ENCODE peak calls at places on chromosomes 12 and 14, in five cellular contexts. B is K562, Z is H1, K is GM12878, D is HepG2. A is an unnamed sample.

GRCh38 chr12:77559400-77560074 is 271.2 kb upstream of the NAV3 start:
- DNase-seq in B (no peak), Z (no peak), K (no peak), D (no peak), A (no peak)

GRCh38 chr12:25313591-25313990 is 62.9 kb upstream of the KRAS start:
- DNase-seq in B (no peak), Z (no peak), K (no peak), D (no peak), A (no peak)

GRCh38 chr12:92034858-92035401 is 110.7 kb downstream of the BTG1 start:
- DNase-seq in B (no peak), Z (no peak), K (peak), D (peak), A (peak)

GRCh38 chr14:102246071-102246470 is 58.9 kb downstream of the MOK start:
- DNase-seq in B (no peak), Z (no peak), K (no peak), D (no peak), A (no peak)

GRCh38 chr12:88381456-88381855 is 198.8 kb downstream of the KITLG start:
- DNase-seq in B (no peak), Z (no peak), K (no peak), D (no peak), A (no peak)

GRCh38 chr12:80472912-80473500 is 29.0 kb downstream of the PTPRQ start:
- DNase-seq in B (no peak), Z (no peak), K (peak), D (peak), A (peak)

GRCh38 chr14:22099942-22100763 is 426.5 kb upstream of the OR4E1 start:
- DNase-seq in B (peak), Z (peak), K (no peak), D (peak), A (peak)

GRCh38 chr12:119432935-119433334 is 98.4 kb downstream of the CCDC60 start:
- DNase-seq in B (no peak), Z (no peak), K (no peak), D (peak), A (no peak)

GRCh38 chr12:31019561-31020308 is 53.9 kb upstream of the DDX11 start:
- DNase-seq in B (no peak), Z (no peak), K (no peak), D (no peak), A (no peak)

GRCh38 chr14:71651228-71651627 is 281.0 kb upstream of the RGS6 start:
- DNase-seq in B (no peak), Z (no peak), K (no peak), D (no peak), A (no peak)

GRCh38 chr14:88870777-88871176 is 46.3 kb downstream of the TTC8 start:
- DNase-seq in B (no peak), Z (no peak), K (no peak), D (no peak), A (no peak)

GRCh38 chr14:88863167-88863566 is 38.7 kb downstream of the TTC8 start:
- DNase-seq in B (no peak), Z (no peak), K (no peak), D (no peak), A (no peak)

GRCh38 chr14:88868558-88869159 is 44.2 kb downstream of the TTC8 start:
- DNase-seq in B (no peak), Z (no peak), K (no peak), D (peak), A (peak)

GRCh38 chr14:88864198-88864597 is 39.7 kb downstream of the TTC8 start:
- DNase-seq in B (no peak), Z (no peak), K (no peak), D (no peak), A (no peak)

GRCh38 chr14:88866305-88866704 is 41.9 kb downstream of the TTC8 start:
- DNase-seq in B (no peak), Z (no peak), K (no peak), D (no peak), A (no peak)
- H3K4me2 ChIP-seq in B (no peak), Z (no peak), K (no peak), D (no peak), A (no peak)

DNA sequence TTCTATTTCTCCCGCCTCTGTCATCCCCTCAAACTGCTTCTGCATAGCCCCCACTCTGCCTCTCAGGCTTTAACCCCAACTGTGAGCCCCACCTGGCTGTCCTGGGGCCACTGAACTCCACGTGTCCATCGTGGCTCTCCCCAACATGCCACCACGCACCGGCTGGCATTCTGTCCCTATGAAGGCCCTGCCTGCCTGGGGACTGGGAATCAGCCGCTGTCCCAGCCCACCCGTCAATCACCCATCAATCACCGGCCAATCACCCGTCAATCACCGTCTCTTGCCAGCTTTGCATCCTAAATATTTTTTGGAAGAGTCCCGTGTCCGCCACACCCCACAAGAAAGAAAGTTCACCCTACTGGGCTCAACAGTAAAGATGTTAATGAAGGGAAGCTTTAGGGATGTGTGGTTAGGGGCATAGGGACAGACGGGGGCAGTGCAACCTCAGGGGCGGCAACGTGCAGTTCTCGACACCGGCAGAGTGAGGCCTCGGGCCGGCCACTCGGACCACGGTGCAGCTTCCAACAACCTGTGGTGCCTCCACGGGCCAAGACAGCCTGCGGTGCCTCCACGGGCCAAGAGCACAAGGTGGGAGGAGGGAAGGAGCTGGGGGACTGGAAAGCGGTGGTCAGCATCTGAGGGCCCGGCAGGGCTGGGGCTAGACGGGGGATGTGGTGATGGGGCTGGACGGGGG is 85.6 kb downstream of the GALNT9 start:
- DNase-seq in B (no peak), Z (no peak), K (no peak), D (peak), A (no peak)
- TF ChIP-seq TAF1 in B (no peak), Z (no peak), K (no peak), D (no peak), A (no peak)

DNA sequence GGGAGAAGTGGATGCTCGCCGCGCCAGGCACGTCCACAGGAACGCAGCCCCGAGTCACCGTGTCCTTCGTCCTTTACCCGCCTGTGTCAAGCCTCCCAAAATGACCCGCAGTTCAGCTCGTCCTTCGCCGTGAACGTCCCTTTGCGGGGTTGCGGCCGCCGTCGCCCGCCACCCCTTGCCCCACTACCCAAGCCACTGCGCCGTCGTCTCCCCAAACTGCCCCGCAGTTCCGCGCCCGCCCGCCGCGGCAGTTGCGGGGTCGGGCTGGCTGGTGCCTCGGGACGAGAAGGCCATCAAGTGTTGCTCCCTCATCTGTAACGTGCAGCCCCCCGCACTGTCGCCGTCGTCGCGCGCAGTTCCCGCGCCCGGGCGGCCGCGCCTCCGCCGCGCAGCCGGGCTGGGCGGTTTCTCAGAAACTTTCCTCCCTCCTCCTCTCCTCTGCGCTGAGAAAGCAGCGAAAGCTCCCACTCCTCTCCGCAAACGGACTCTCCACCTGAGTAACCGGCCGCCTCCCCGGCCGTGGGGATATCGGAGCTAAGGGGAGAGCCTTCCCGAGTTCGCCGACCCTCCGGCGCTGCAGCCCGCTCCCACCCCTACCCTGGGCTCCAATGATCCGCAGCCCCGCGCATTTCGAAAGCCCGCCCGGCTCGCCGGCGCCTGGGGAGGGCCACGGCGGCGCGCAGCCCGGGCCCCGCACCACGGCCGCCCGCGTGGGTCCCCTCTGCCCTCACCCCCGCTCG is 6.7 kb downstream of the CDKN1B start:
- DNase-seq in B (no peak), Z (no peak), K (no peak), D (no peak), A (peak)
- H3K4me2 ChIP-seq in B (peak), Z (peak), K (peak), D (peak), A (peak)

GRCh38 chr12:117524806-117525205 is 163.4 kb upstream of the NOS1 start:
- DNase-seq in B (no peak), Z (no peak), K (no peak), D (no peak), A (no peak)

GRCh38 chr12:117518594-117519270 is 157.3 kb upstream of the NOS1 start:
- DNase-seq in B (no peak), Z (no peak), K (no peak), D (peak), A (no peak)

GRCh38 chr12:117525766-117526165 is 164.3 kb upstream of the NOS1 start:
- DNase-seq in B (no peak), Z (no peak), K (no peak), D (no peak), A (no peak)

GRCh38 chr12:117522559-117522958 is 161.1 kb upstream of the NOS1 start:
- DNase-seq in B (no peak), Z (no peak), K (no peak), D (no peak), A (no peak)

DNA sequence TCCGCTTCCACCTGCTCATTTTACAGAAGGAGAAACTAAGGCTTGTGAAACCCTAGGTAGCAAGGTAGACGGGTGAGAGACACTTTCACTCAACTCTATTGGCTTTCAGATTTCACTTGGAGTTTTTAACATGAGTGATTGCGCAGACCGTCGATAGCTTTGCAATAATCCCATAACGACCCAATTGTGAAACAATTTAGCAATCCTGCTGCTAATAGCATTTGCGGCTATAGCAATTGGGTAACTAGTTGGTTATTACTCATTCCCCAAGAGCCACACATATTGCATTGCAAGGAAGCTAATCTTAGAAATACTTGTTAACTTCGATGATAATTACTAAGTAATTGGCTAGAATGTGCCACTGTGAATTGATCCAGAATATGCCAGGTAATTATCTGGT is 159.9 kb upstream of the NOS1 start:
- DNase-seq in B (no peak), Z (no peak), K (no peak), D (no peak), A (no peak)
- TF ChIP-seq TAF1 in B (no peak), Z (no peak), K (no peak), D (no peak), A (no peak)

GRCh38 chr12:28938581-28939301 is 210.3 kb upstream of the FAR2 start:
- DNase-seq in B (no peak), Z (no peak), K (no peak), D (no peak), A (no peak)
- H3K4me2 ChIP-seq in B (no peak), Z (no peak), K (no peak), D (no peak), A (no peak)

DNA sequence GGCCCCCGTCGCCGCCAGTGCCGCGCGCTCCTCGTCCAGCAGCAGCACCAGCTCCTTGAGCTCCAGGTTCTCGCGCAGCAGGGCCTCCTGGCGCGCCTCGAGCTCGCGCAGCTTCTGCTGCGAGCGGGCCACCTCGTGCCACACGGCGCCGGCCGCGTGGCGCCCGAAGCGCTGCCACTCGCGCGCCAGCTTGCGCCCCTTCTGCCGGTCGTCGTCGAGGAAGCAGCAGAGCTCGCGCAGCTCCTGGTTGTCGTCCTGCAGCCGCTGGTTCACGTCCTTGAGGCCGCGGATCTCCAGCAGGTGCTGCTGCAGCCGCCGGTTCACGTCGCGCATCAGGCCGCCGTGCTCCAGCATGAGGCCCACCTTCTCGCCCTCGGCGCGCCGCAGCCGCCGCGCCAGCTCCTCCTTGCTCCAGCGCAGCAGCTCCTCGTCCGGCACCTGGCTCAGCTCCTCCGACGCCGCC is 505 bp downstream of the CCDC85C start:
- DNase-seq in B (no peak), Z (no peak), K (no peak), D (no peak), A (no peak)
- TF ChIP-seq TAF1 in B (no peak), Z (no peak), K (no peak), D (peak), A (no peak)